ENCODE peak calls at places on chromosomes 4 and X, in eight cellular contexts. C is NCI-H446 treated with DMSO at 0.1 percent for 48 hours; U is AG08396; E is cerebellar cortex; R is nephron progenitor cell; S is GM18507; G is CD8-positive, alpha-beta memory T cell; B is body of pancreas. J is an unnamed sample.

GRCh38 chr4:125315571-125316390 is 1.0 kb downstream of the FAT4 start:
- DNase-seq in E (peak), G (no peak), R (peak), S (no peak), U (peak), B (peak), C (peak), J (no peak)

GRCh38 chr4:185859106-185859505 is 47.1 kb upstream of the SORBS2 start:
- DNase-seq in U (no peak), G (no peak), E (no peak), C (no peak), S (no peak), R (no peak), B (peak), J (no peak)

GRCh38 chr4:31539279-31540074 is 819.3 kb downstream of the PCDH7 start:
- DNase-seq in S (no peak), U (no peak), E (no peak), C (peak), R (no peak), G (no peak), B (peak), J (peak)

GRCh38 chr4:90977726-90978125 is 850.5 kb downstream of the CCSER1 start:
- DNase-seq in U (no peak), S (no peak), E (no peak), G (no peak), B (no peak), R (no peak), C (no peak), J (no peak)

GRCh38 chrX:36160056-36160455 is 240.5 kb downstream of the CFAP47 start:
- DNase-seq in S (no peak), E (no peak), U (no peak), C (no peak), G (no peak), B (no peak), R (no peak), J (no peak)

GRCh38 chrX:63275127-63275526 is 76.0 kb downstream of the SPIN4 start:
- DNase-seq in B (peak), E (peak), G (no peak), R (peak), S (no peak), U (peak), C (no peak), J (peak)

GRCh38 chr4:151600432-151600831 is 160.4 kb downstream of the GATB start:
- DNase-seq in G (no peak), S (no peak), B (no peak), U (peak), C (no peak), R (no peak), E (no peak), J (no peak)

GRCh38 chr4:42906906-42907774 is 14.6 kb downstream of the GRXCR1 start:
- DNase-seq in G (no peak), U (no peak), R (no peak), S (no peak), C (no peak), E (no peak), B (peak), J (no peak)

GRCh38 chr4:137421796-137422195 is 110.5 kb downstream of the PCDH18 start:
- DNase-seq in C (no peak), E (no peak), R (no peak), U (no peak), B (no peak), G (no peak), S (no peak), J (no peak)

GRCh38 chr4:108743021-108743420 is 19.8 kb downstream of the ETNPPL start:
- DNase-seq in R (no peak), S (no peak), E (peak), G (no peak), C (no peak), U (no peak), B (no peak), J (peak)

GRCh38 chr4:150515135-150515534 is 66.8 kb upstream of the MAB21L2 start:
- DNase-seq in C (no peak), U (no peak), S (no peak), B (no peak), R (no peak), E (no peak), G (no peak), J (no peak)

GRCh38 chr4:140078366-140078765 is 75.6 kb downstream of the MAML3 start:
- DNase-seq in U (no peak), B (no peak), C (no peak), G (no peak), S (no peak), E (no peak), R (peak), J (no peak)

GRCh38 chr4:177005801-177006230 is 213.1 kb upstream of the VEGFC start:
- DNase-seq in E (no peak), C (no peak), R (no peak), U (no peak), S (no peak), G (no peak), B (no peak), J (no peak)

GRCh38 chr4:2243682-2244380 is 1.9 kb upstream of the HAUS3 start:
- DNase-seq in S (no peak), R (peak), C (no peak), E (peak), G (no peak), B (peak), U (peak), J (peak)

GRCh38 chrX:154384284-154384892 is 5.3 kb downstream of the EMD start:
- DNase-seq in B (peak), U (no peak), S (no peak), R (no peak), E (no peak), C (no peak), G (no peak), J (peak)

GRCh38 chr4:48780867-48781219 is 764 bp upstream of the FRYL start:
- DNase-seq in E (no peak), S (no peak), G (peak), U (no peak), R (no peak), B (peak), C (peak), J (no peak)

GRCh38 chr4:47413515-47413914 is 50.0 kb downstream of the COMMD8 start:
- DNase-seq in C (no peak), R (peak), U (no peak), G (no peak), S (no peak), E (no peak), B (no peak), J (no peak)

GRCh38 chr4:105145913-105146285 is 777 bp upstream of the TET2 start:
- DNase-seq in U (no peak), B (peak), G (peak), R (no peak), S (no peak), E (peak), C (no peak), J (no peak)

GRCh38 chr4:151325320-151326246 is at the start of gene SH3D19:
- DNase-seq in U (peak), B (peak), R (peak), G (no peak), E (peak), S (no peak), C (no peak), J (peak)

GRCh38 chr4:37279894-37280592 is 35.5 kb downstream of the NWD2 start:
- DNase-seq in G (no peak), B (peak), U (no peak), E (no peak), R (no peak), C (no peak), S (no peak), J (no peak)

GRCh38 chr4:155539746-155540145 is 126.9 kb upstream of the GUCY1A1 start:
- DNase-seq in S (no peak), G (no peak), C (no peak), E (no peak), R (no peak), B (no peak), U (no peak), J (no peak)

GRCh38 chr4:80202784-80203553 is 5.7 kb downstream of the PRDM8 start:
- DNase-seq in E (no peak), B (peak), G (peak), U (no peak), R (peak), C (no peak), S (no peak), J (no peak)

GRCh38 chr4:102825261-102826071 is 1.9 kb downstream of the UBE2D3 start:
- DNase-seq in E (peak), C (peak), R (peak), S (no peak), G (no peak), B (peak), U (no peak), J (peak)

GRCh38 chr4:23934915-23935314 is 45.1 kb upstream of the PPARGC1A start:
- DNase-seq in B (peak), E (no peak), C (no peak), R (no peak), G (no peak), U (peak), S (no peak), J (peak)

GRCh38 chr4:113591982-113592381 is 169.6 kb downstream of the CAMK2D start:
- DNase-seq in R (no peak), U (no peak), S (no peak), B (no peak), G (no peak), C (no peak), E (no peak), J (no peak)

GRCh38 chrX:154430504-154430903 is 2.0 kb downstream of the ATP6AP1 start:
- DNase-seq in U (no peak), R (no peak), B (no peak), G (no peak), C (no peak), E (no peak), S (no peak), J (no peak)

GRCh38 chrX:84907324-84907946 is 96.2 kb upstream of the APOOL start:
- DNase-seq in S (no peak), U (no peak), G (no peak), B (no peak), E (no peak), C (no peak), R (no peak), J (peak)

GRCh38 chrX:150765237-150765636 is 72.0 kb downstream of the MTMR1 start:
- DNase-seq in B (no peak), R (no peak), E (no peak), U (no peak), S (no peak), G (no peak), C (no peak), J (no peak)

GRCh38 chrX:154399527-154400368 is 1.6 kb downstream of the RPL10 start:
- DNase-seq in G (peak), B (no peak), U (no peak), S (no peak), C (no peak), E (no peak), R (no peak), J (no peak)

GRCh38 chr4:168840988-168841681 is 168.9 kb downstream of the CBR4 start:
- DNase-seq in R (no peak), E (peak), U (no peak), S (no peak), C (no peak), G (no peak), B (peak), J (peak)